ENCODE peak calls at places on chromosomes 5 and 9, in nine cellular contexts. One of them, this sample, is unnamed.

GRCh38 chr5:74404574-74405310 is 235.8 kb downstream of the ENC1 start:
- DNase-seq in OCI-LY7: no peak
- DNase-seq in hepatocyte: no peak
- DNase-seq in MM.1S: no peak
- DNase-seq in SK-N-SH: no peak
- DNase-seq in GM23248: no peak
- DNase-seq in HCT116: no peak
- DNase-seq in neural progenitor cell: no peak
- DNase-seq in GM23338: no peak
- DNase-seq in this sample: no peak

GRCh38 chr5:143199161-143199560 is 204.3 kb downstream of the NR3C1 start:
- DNase-seq in MM.1S: no peak
- DNase-seq in GM23338: no peak
- DNase-seq in neural progenitor cell: no peak
- DNase-seq in HCT116: no peak
- DNase-seq in GM23248: no peak
- DNase-seq in SK-N-SH: no peak
- DNase-seq in OCI-LY7: no peak
- DNase-seq in hepatocyte: no peak
- DNase-seq in this sample: no peak

GRCh38 chr9:137007060-137007815 is 10.9 kb upstream of the CLIC3 start:
- DNase-seq in SK-N-SH: no peak
- DNase-seq in GM23248: no peak
- DNase-seq in HCT116: no peak
- DNase-seq in OCI-LY7: no peak
- DNase-seq in MM.1S: no peak
- DNase-seq in neural progenitor cell: no peak
- DNase-seq in GM23338: no peak
- DNase-seq in hepatocyte: no peak
- DNase-seq in this sample: no peak

GRCh38 chr5:31036407-31036806 is 157.1 kb upstream of the CDH6 start:
- DNase-seq in neural progenitor cell: no peak
- DNase-seq in GM23338: no peak
- DNase-seq in MM.1S: no peak
- DNase-seq in SK-N-SH: no peak
- DNase-seq in OCI-LY7: no peak
- DNase-seq in hepatocyte: no peak
- DNase-seq in GM23248: peak; percentile 49
- DNase-seq in HCT116: no peak
- DNase-seq in this sample: peak; percentile 73

GRCh38 chr9:101029300-101030021 is 934 bp downstream of the PLPPR1 start:
- DNase-seq in SK-N-SH: peak; percentile 4
- DNase-seq in OCI-LY7: no peak
- DNase-seq in hepatocyte: peak; percentile 16
- DNase-seq in GM23338: peak; percentile 34
- DNase-seq in GM23248: no peak
- DNase-seq in HCT116: no peak
- DNase-seq in neural progenitor cell: peak; percentile 53
- DNase-seq in MM.1S: no peak
- DNase-seq in this sample: no peak

GRCh38 chr9:94779693-94780290 is 53.3 kb downstream of the AOPEP start:
- DNase-seq in OCI-LY7: no peak
- DNase-seq in GM23338: no peak
- DNase-seq in HCT116: no peak
- DNase-seq in neural progenitor cell: no peak
- DNase-seq in MM.1S: no peak
- DNase-seq in hepatocyte: no peak
- DNase-seq in GM23248: no peak
- DNase-seq in SK-N-SH: no peak
- DNase-seq in this sample: no peak

GRCh38 chr9:17653947-17654346 is 75.1 kb downstream of the SH3GL2 start:
- DNase-seq in SK-N-SH: no peak
- DNase-seq in OCI-LY7: no peak
- DNase-seq in HCT116: no peak
- DNase-seq in GM23338: no peak
- DNase-seq in neural progenitor cell: no peak
- DNase-seq in MM.1S: no peak
- DNase-seq in hepatocyte: no peak
- DNase-seq in GM23248: no peak
- DNase-seq in this sample: no peak

GRCh38 chr5:98772415-98773213 is 849 bp upstream of the RGMB start:
- DNase-seq in HCT116: peak; percentile 80
- DNase-seq in hepatocyte: peak; percentile 78
- DNase-seq in MM.1S: peak; percentile 54
- DNase-seq in OCI-LY7: no peak
- DNase-seq in GM23338: peak; percentile 93
- DNase-seq in neural progenitor cell: peak; percentile 92
- DNase-seq in GM23248: peak; percentile 56
- DNase-seq in SK-N-SH: peak; percentile 70
- DNase-seq in this sample: peak; percentile 96

GRCh38 chr5:154375331-154376008 is 70.3 kb upstream of the SAP30L start:
- DNase-seq in neural progenitor cell: no peak
- DNase-seq in OCI-LY7: no peak
- DNase-seq in MM.1S: no peak
- DNase-seq in SK-N-SH: no peak
- DNase-seq in GM23338: no peak
- DNase-seq in HCT116: no peak
- DNase-seq in hepatocyte: no peak
- DNase-seq in GM23248: peak; percentile 58
- DNase-seq in this sample: no peak

GRCh38 chr5:154378134-154378533 is 67.7 kb upstream of the SAP30L start:
- DNase-seq in hepatocyte: no peak
- DNase-seq in GM23248: no peak
- DNase-seq in HCT116: no peak
- DNase-seq in MM.1S: no peak
- DNase-seq in OCI-LY7: no peak
- DNase-seq in GM23338: no peak
- DNase-seq in neural progenitor cell: no peak
- DNase-seq in SK-N-SH: no peak
- DNase-seq in this sample: no peak

GRCh38 chr5:154376481-154376880 is 69.3 kb upstream of the SAP30L start:
- DNase-seq in hepatocyte: no peak
- DNase-seq in neural progenitor cell: no peak
- DNase-seq in GM23338: no peak
- DNase-seq in GM23248: no peak
- DNase-seq in MM.1S: no peak
- DNase-seq in HCT116: no peak
- DNase-seq in OCI-LY7: no peak
- DNase-seq in SK-N-SH: no peak
- DNase-seq in this sample: no peak

GRCh38 chr5:154384480-154385235 is 61.1 kb upstream of the SAP30L start:
- DNase-seq in HCT116: no peak
- DNase-seq in SK-N-SH: no peak
- DNase-seq in GM23338: no peak
- DNase-seq in GM23248: no peak
- DNase-seq in OCI-LY7: peak; percentile 61
- DNase-seq in neural progenitor cell: no peak
- DNase-seq in MM.1S: peak; percentile 73
- DNase-seq in hepatocyte: no peak
- DNase-seq in this sample: no peak

DNA sequence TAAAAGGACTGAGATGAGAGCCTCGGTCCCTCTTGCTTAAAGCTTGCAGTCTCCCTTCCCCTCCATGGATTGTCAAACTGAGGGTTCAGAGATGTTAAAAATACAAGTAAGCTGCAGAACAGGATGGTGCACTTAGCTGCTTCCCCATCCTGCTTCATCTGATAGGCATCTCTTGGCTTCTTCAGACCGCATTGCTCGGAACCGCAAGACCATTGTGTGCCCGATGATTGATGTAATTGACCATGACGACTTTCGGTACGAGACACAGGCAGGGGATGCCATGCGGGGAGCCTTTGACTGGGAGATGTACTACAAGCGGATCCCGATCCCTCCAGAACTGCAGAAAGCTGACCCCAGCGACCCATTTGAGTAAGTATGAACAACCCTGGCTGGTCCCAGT is 65.5 kb upstream of the SAP30L start:
- DNase-seq in hepatocyte: no peak
- DNase-seq in neural progenitor cell: no peak
- DNase-seq in SK-N-SH: no peak
- DNase-seq in GM23248: no peak
- DNase-seq in HCT116: no peak
- DNase-seq in MM.1S: no peak
- DNase-seq in OCI-LY7: no peak
- DNase-seq in GM23338: no peak
- DNase-seq in this sample: no peak
- TF ChIP-seq EZH2phosphoT487 in hepatocyte: no peak
- TF ChIP-seq EZH2phosphoT487 in neural progenitor cell: no peak
- TF ChIP-seq EZH2phosphoT487 in SK-N-SH: no peak
- TF ChIP-seq EZH2phosphoT487 in GM23248: no peak
- TF ChIP-seq EZH2phosphoT487 in HCT116: no peak
- TF ChIP-seq EZH2phosphoT487 in MM.1S: no peak
- TF ChIP-seq EZH2phosphoT487 in OCI-LY7: no peak
- TF ChIP-seq EZH2phosphoT487 in GM23338: no peak
- TF ChIP-seq EZH2phosphoT487 in this sample: no peak

GRCh38 chr9:21968331-21969010 is 25.7 kb downstream of the CDKN2A start:
- DNase-seq in MM.1S: no peak
- DNase-seq in OCI-LY7: no peak
- DNase-seq in HCT116: no peak
- DNase-seq in SK-N-SH: peak; percentile 68
- DNase-seq in GM23248: peak; percentile 42
- DNase-seq in neural progenitor cell: peak; percentile 73
- DNase-seq in hepatocyte: peak; percentile 26
- DNase-seq in GM23338: peak; percentile 59
- DNase-seq in this sample: no peak

GRCh38 chr9:21967707-21968106 is 26.5 kb downstream of the CDKN2A start:
- DNase-seq in SK-N-SH: no peak
- DNase-seq in GM23338: peak; percentile 26
- DNase-seq in GM23248: no peak
- DNase-seq in hepatocyte: no peak
- DNase-seq in HCT116: no peak
- DNase-seq in neural progenitor cell: peak; percentile 18
- DNase-seq in OCI-LY7: no peak
- DNase-seq in MM.1S: no peak
- DNase-seq in this sample: no peak

GRCh38 chr9:21966140-21966851 is 27.9 kb downstream of the CDKN2A start:
- DNase-seq in OCI-LY7: no peak
- DNase-seq in HCT116: no peak
- DNase-seq in hepatocyte: no peak
- DNase-seq in GM23338: peak; percentile 55
- DNase-seq in SK-N-SH: no peak
- DNase-seq in GM23248: no peak
- DNase-seq in neural progenitor cell: peak; percentile 14
- DNase-seq in MM.1S: no peak
- DNase-seq in this sample: no peak

GRCh38 chr9:21965401-21965951 is 28.7 kb downstream of the CDKN2A start:
- DNase-seq in MM.1S: no peak
- DNase-seq in HCT116: no peak
- DNase-seq in SK-N-SH: peak; percentile 80
- DNase-seq in neural progenitor cell: peak; percentile 89
- DNase-seq in GM23338: peak; percentile 84
- DNase-seq in OCI-LY7: no peak
- DNase-seq in hepatocyte: peak; percentile 81
- DNase-seq in GM23248: peak; percentile 93
- DNase-seq in this sample: peak; percentile 60

DNA sequence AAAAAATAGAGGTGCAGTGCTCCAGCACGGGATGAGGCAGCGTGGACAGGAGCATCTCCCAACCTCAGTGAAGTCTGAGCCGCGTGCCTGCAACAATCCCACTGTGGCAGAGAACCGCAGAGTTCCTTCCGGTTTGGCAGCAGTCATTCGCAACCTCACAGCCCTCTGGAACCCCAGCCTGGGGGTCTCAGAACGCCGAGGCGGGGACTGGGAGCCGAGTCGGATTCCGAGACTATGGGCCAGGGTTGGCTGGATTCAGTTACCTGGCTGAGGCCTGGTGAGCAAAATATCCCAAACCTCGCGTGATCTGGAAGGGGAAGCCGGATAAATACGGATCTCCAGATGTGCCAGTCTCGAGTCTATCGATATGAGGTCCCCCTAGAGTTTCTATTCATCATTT is 27.0 kb downstream of the CDKN2A start:
- DNase-seq in neural progenitor cell: peak; percentile 37
- DNase-seq in hepatocyte: no peak
- DNase-seq in OCI-LY7: no peak
- DNase-seq in GM23248: no peak
- DNase-seq in SK-N-SH: no peak
- DNase-seq in GM23338: peak; percentile 55
- DNase-seq in HCT116: no peak
- DNase-seq in MM.1S: no peak
- DNase-seq in this sample: no peak
- H3K4me2 ChIP-seq in neural progenitor cell: no peak overlapping the region
- H3K4me2 ChIP-seq in hepatocyte: no peak overlapping the region
- H3K4me2 ChIP-seq in OCI-LY7: no peak overlapping the region
- H3K4me2 ChIP-seq in GM23248: no peak overlapping the region
- H3K4me2 ChIP-seq in SK-N-SH: no peak overlapping the region
- H3K4me2 ChIP-seq in GM23338: peak overlapping the region; percentile 55
- H3K4me2 ChIP-seq in HCT116: no peak overlapping the region
- H3K4me2 ChIP-seq in MM.1S: no peak overlapping the region
- H3K4me2 ChIP-seq in this sample: no peak overlapping the region

GRCh38 chr5:93299596-93300308 is 281.3 kb downstream of the NR2F1-AS1 start:
- DNase-seq in neural progenitor cell: peak; percentile 95
- DNase-seq in hepatocyte: no peak
- DNase-seq in MM.1S: no peak
- DNase-seq in OCI-LY7: no peak
- DNase-seq in SK-N-SH: no peak
- DNase-seq in GM23248: no peak
- DNase-seq in HCT116: no peak
- DNase-seq in GM23338: peak; percentile 72
- DNase-seq in this sample: no peak

GRCh38 chr5:93294184-93294583 is 286.8 kb downstream of the NR2F1-AS1 start:
- DNase-seq in hepatocyte: no peak
- DNase-seq in SK-N-SH: no peak
- DNase-seq in GM23338: no peak
- DNase-seq in OCI-LY7: no peak
- DNase-seq in HCT116: no peak
- DNase-seq in neural progenitor cell: no peak
- DNase-seq in GM23248: peak; percentile 84
- DNase-seq in MM.1S: no peak
- DNase-seq in this sample: peak; percentile 94

GRCh38 chr5:93296338-93296737 is 284.7 kb downstream of the NR2F1-AS1 start:
- DNase-seq in SK-N-SH: no peak
- DNase-seq in neural progenitor cell: no peak
- DNase-seq in HCT116: no peak
- DNase-seq in GM23248: peak; percentile 53
- DNase-seq in MM.1S: no peak
- DNase-seq in GM23338: no peak
- DNase-seq in OCI-LY7: no peak
- DNase-seq in hepatocyte: no peak
- DNase-seq in this sample: peak; percentile 52

GRCh38 chr5:93289915-93290314 is 291.1 kb downstream of the NR2F1-AS1 start:
- DNase-seq in OCI-LY7: no peak
- DNase-seq in MM.1S: no peak
- DNase-seq in GM23338: no peak
- DNase-seq in HCT116: no peak
- DNase-seq in hepatocyte: no peak
- DNase-seq in SK-N-SH: no peak
- DNase-seq in GM23248: no peak
- DNase-seq in neural progenitor cell: no peak
- DNase-seq in this sample: no peak

DNA sequence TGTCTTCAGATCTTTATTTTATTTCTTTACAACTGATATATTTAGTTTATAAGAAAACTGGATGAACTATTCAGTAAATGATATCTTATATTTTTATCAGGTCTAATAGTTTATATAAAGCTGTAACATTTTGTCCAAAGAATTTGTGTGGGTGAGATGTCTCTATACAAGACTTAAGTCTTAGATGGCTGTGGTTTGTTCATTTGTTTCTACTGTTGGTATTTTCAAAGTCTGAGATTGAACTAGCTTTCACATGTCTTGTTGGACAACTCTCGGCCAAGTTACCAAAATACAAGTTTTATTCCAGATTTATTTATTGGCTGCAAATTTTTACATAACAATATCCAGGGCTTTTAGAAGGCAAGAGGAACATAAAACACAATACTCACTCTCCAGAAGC is 286.0 kb downstream of the NR2F1-AS1 start:
- DNase-seq in GM23338: no peak
- DNase-seq in SK-N-SH: no peak
- DNase-seq in HCT116: no peak
- DNase-seq in GM23248: no peak
- DNase-seq in OCI-LY7: no peak
- DNase-seq in MM.1S: no peak
- DNase-seq in neural progenitor cell: no peak
- DNase-seq in hepatocyte: no peak
- DNase-seq in this sample: no peak
- TF ChIP-seq EZH2phosphoT487 in GM23338: no peak
- TF ChIP-seq EZH2phosphoT487 in SK-N-SH: no peak
- TF ChIP-seq EZH2phosphoT487 in HCT116: no peak
- TF ChIP-seq EZH2phosphoT487 in GM23248: no peak
- TF ChIP-seq EZH2phosphoT487 in OCI-LY7: no peak
- TF ChIP-seq EZH2phosphoT487 in MM.1S: no peak
- TF ChIP-seq EZH2phosphoT487 in neural progenitor cell: no peak
- TF ChIP-seq EZH2phosphoT487 in hepatocyte: no peak
- TF ChIP-seq EZH2phosphoT487 in this sample: no peak

GRCh38 chr5:6218116-6218515 is 160.2 kb downstream of the MED10 start:
- DNase-seq in neural progenitor cell: no peak
- DNase-seq in hepatocyte: no peak
- DNase-seq in GM23248: no peak
- DNase-seq in MM.1S: no peak
- DNase-seq in OCI-LY7: no peak
- DNase-seq in GM23338: no peak
- DNase-seq in HCT116: no peak
- DNase-seq in SK-N-SH: no peak
- DNase-seq in this sample: no peak
- H3K4me2 ChIP-seq in neural progenitor cell: no peak overlapping the region
- H3K4me2 ChIP-seq in hepatocyte: no peak overlapping the region
- H3K4me2 ChIP-seq in GM23248: no peak overlapping the region
- H3K4me2 ChIP-seq in MM.1S: no peak overlapping the region
- H3K4me2 ChIP-seq in OCI-LY7: no peak overlapping the region
- H3K4me2 ChIP-seq in GM23338: no peak overlapping the region
- H3K4me2 ChIP-seq in HCT116: no peak overlapping the region
- H3K4me2 ChIP-seq in SK-N-SH: no peak overlapping the region
- H3K4me2 ChIP-seq in this sample: no peak overlapping the region